ENCODE peak calls at places on chromosomes 2 and 18, in five cellular contexts. L, C, H, A and O are unnamed samples. For H3K36me3, the result is how much of the 10 kb centered on the place peaks cover.

GRCh38 chr2:204280239-204280638 is 265.0 kb upstream of the PARD3B start:
- DNase-seq in L (no peak), C (no peak), H (no peak), A (no peak), O (no peak)

GRCh38 chr2:76050196-76050595 is 339.5 kb upstream of the GCFC2 start:
- DNase-seq in L (no peak), C (no peak), H (no peak), A (no peak), O (no peak)

GRCh38 chr18:62788111-62788510 is 72.8 kb downstream of the PHLPP1 start:
- DNase-seq in L (no peak), C (no peak), H (no peak), A (no peak), O (no peak)

GRCh38 chr2:197940346-197940745 is 136.0 kb downstream of the PLCL1 start:
- DNase-seq in L (no peak), C (no peak), H (no peak), A (no peak), O (no peak)

GRCh38 chr2:13193900-13194299 is 477.2 kb downstream of the TRIB2 start:
- DNase-seq in L (no peak), C (no peak), H (no peak), A (peak), O (no peak)

GRCh38 chr2:29129586-29130281 is 14.5 kb downstream of the CLIP4 start:
- DNase-seq in L (no peak), C (no peak), H (no peak), A (no peak), O (no peak)

GRCh38 chr18:3441290-3441689 is 8.7 kb upstream of the TGIF1 start:
- DNase-seq in L (no peak), C (no peak), H (no peak), A (no peak), O (no peak)

GRCh38 chr2:83561592-83561991 is 897.5 kb downstream of the SUCLG1 start:
- DNase-seq in L (no peak), C (no peak), H (no peak), A (no peak), O (no peak)

GRCh38 chr18:54089749-54090459 is 134.6 kb downstream of the MBD2 start:
- DNase-seq in L (no peak), C (no peak), H (no peak), A (no peak), O (no peak)

GRCh38 chr18:3264362-3264761 is 2.4 kb downstream of the MYL12B start:
- DNase-seq in L (no peak), C (no peak), H (no peak), A (no peak), O (no peak)

GRCh38 chr18:8350628-8351027 is 258.6 kb upstream of the RAB12 start:
- DNase-seq in L (no peak), C (no peak), H (no peak), A (no peak), O (no peak)

GRCh38 chr2:200765139-200765951 is 46.4 kb upstream of the BZW1 start:
- DNase-seq in L (no peak), C (no peak), H (no peak), A (no peak), O (no peak)

GRCh38 chr2:64186698-64187605 is 42.7 kb upstream of the PELI1 start:
- DNase-seq in L (no peak), C (no peak), H (no peak), A (no peak), O (no peak)

GRCh38 chr2:6526093-6526824 is 339.4 kb downstream of the CMPK2 start:
- DNase-seq in L (no peak), C (no peak), H (no peak), A (peak), O (no peak)

GRCh38 chr2:34892766-34893165 is 1293.7 kb upstream of the FAM98A start:
- DNase-seq in L (no peak), C (no peak), H (no peak), A (no peak), O (no peak)

GRCh38 chr2:238967031-238967977 is 119.4 kb downstream of the TWIST2 start:
- DNase-seq in L (peak), C (no peak), H (peak), A (no peak), O (no peak)

GRCh38 chr2:61350777-61351176 is 120.1 kb downstream of the USP34 start:
- DNase-seq in L (no peak), C (no peak), H (no peak), A (no peak), O (no peak)

GRCh38 chr2:32135409-32135808 is 30.3 kb upstream of the SLC30A6 start:
- DNase-seq in L (peak), C (no peak), H (no peak), A (no peak), O (no peak)

GRCh38 chr18:49161627-49162026 is 210.9 kb upstream of the SMAD7 start:
- DNase-seq in L (no peak), C (no peak), H (no peak), A (peak), O (no peak)

GRCh38 chr18:12307251-12307736 is 747 bp upstream of the TUBB6 start:
- DNase-seq in L (no peak), C (no peak), H (no peak), A (no peak), O (no peak)

GRCh38 chr2:60104514-60105501 is 448.6 kb downstream of the BCL11A start:
- DNase-seq in L (no peak), C (no peak), H (no peak), A (no peak), O (no peak)

GRCh38 chr2:70690846-70691245 is 77.2 kb downstream of the ADD2 start:
- DNase-seq in L (no peak), C (no peak), H (peak), A (no peak), O (no peak)

GRCh38 chr2:182999348-183000028 is 38.8 kb downstream of the NCKAP1 start:
- DNase-seq in L (no peak), C (no peak), H (no peak), A (no peak), O (no peak)

GRCh38 chr2:234164499-234165409 is 114.3 kb downstream of the SPP2 start:
- DNase-seq in L (no peak), C (no peak), H (no peak), A (peak), O (no peak)

GRCh38 chr2:210617732-210618330 is 61.4 kb downstream of the CPS1 start:
- DNase-seq in L (peak), C (no peak), H (no peak), A (no peak), O (no peak)

GRCh38 chr18:42296192-42296591 is 341.2 kb downstream of the PIK3C3 start:
- DNase-seq in L (no peak), C (no peak), H (no peak), A (no peak), O (no peak)

GRCh38 chr2:96575790-96576456 is 39.4 kb downstream of the ARID5A start:
- DNase-seq in L (no peak), C (no peak), H (no peak), A (no peak), O (no peak)

GRCh38 chr18:62339106-62339988 is 14.2 kb downstream of the TNFRSF11A start:
- DNase-seq in L (no peak), C (no peak), H (no peak), A (no peak), O (no peak)

GRCh38 chr18:72727038-72727690 is 140.6 kb downstream of the NETO1 start:
- DNase-seq in L (no peak), C (no peak), H (no peak), A (no peak), O (no peak)

GRCh38 chr2:189698020-189698887 is 23.8 kb downstream of the ANKAR start:
- DNase-seq in L (peak), C (peak), H (no peak), A (no peak), O (no peak)

GRCh38 chr2:165357758-165358157 is 111.7 kb upstream of the CSRNP3 start:
- DNase-seq in L (no peak), C (no peak), H (no peak), A (peak), O (no peak)

GRCh38 chr18:66316708-66317107 is 287.2 kb downstream of the CDH19 start:
- DNase-seq in L (no peak), C (no peak), H (no peak), A (no peak), O (no peak)

GRCh38 chr2:86454238-86454637 is 13.1 kb downstream of the KDM3A start:
- DNase-seq in L (no peak), C (no peak), H (no peak), A (no peak), O (no peak)
- H3K36me3 ChIP-seq in L (half or more), C (under half), H (half or more), A (under half), O (under half)

GRCh38 chr2:46073540-46074018 is 223.6 kb upstream of the EPAS1 start:
- DNase-seq in L (no peak), C (no peak), H (no peak), A (no peak), O (no peak)
- TF ChIP-seq POLR2A in L (no peak), C (no peak), H (no peak), A (no peak), O (no peak)

GRCh38 chr2:156321243-156321904 is 11.1 kb downstream of the NR4A2 start:
- DNase-seq in L (no peak), C (no peak), H (no peak), A (no peak), O (no peak)
- H3K4me3 ChIP-seq in L (no peak), C (no peak), H (peak), A (no peak), O (peak)

DNA sequence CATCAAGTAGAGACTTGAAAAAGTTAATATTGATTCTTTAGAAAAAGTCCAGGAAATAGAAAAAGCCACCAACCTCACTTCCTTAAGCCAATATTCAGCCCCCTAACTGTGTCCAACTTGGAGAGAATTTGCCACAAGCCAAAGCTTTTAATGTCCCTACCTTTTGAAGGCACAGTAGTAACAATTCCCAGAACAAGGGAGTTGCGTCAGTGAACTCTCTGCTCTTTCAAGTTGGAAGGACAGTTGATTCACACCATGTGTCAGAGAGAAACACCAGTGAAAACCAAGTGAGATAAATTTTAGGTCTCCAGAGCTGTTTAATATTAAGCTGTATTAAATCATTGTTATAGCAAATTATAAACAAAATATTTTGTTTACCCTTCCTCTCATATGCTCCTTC is 66.1 kb downstream of the EXOC6B start:
- DNase-seq in L (no peak), C (no peak), H (no peak), A (no peak), O (no peak)
- H3K36me3 ChIP-seq in L (under half), C (under half), H (under half), A (under half), O (under half)